ENCODE peak calls at places on chromosomes 2 and 18, in eight cellular contexts. H is bronchial epithelial cell; K is tibial artery; S is CD8-positive, alpha-beta T cell; X is mucosa of descending colon; M is CD4-positive, alpha-beta memory T cell; N is CD8-positive, alpha-beta memory T cell; L is fibroblast of the aortic adventitia. O is an unnamed sample.

GRCh38 chr2:168740360-168740759 is 62.1 kb upstream of the NOSTRIN start:
- DNase-seq in H (no peak), K (no peak), S (no peak), X (no peak), M (no peak), N (no peak), L (no peak), O (no peak)

GRCh38 chr2:146850746-146851145 is 994.1 kb upstream of the ACVR2A start:
- DNase-seq in H (no peak), K (no peak), S (no peak), X (no peak), M (no peak), N (no peak), L (no peak), O (no peak)

GRCh38 chr2:9594361-9595063 is 36.3 kb downstream of the YWHAQ start:
- DNase-seq in H (peak; percentile 93), K (no peak), S (no peak), X (no peak), M (no peak), N (no peak), L (peak; percentile 93), O (no peak)

GRCh38 chr2:178256382-178257053 is 62.2 kb downstream of the OSBPL6 start:
- DNase-seq in H (no peak), K (no peak), S (no peak), X (no peak), M (no peak), N (no peak), L (no peak), O (no peak)

GRCh38 chr2:224562831-224563230 is 22.3 kb downstream of the CUL3 start:
- DNase-seq in H (no peak), K (no peak), S (no peak), X (no peak), M (no peak), N (no peak), L (no peak), O (no peak)

GRCh38 chr2:149431337-149431736 is 101.0 kb downstream of the LYPD6 start:
- DNase-seq in H (no peak), K (no peak), S (no peak), X (no peak), M (no peak), N (no peak), L (no peak), O (no peak)

GRCh38 chr2:11949732-11950503 is 203.5 kb downstream of the LPIN1 start:
- DNase-seq in H (peak; percentile 3), K (no peak), S (no peak), X (no peak), M (no peak), N (no peak), L (no peak), O (no peak)

GRCh38 chr2:99550368-99550767 is 60.6 kb upstream of the REV1 start:
- DNase-seq in H (no peak), K (no peak), S (no peak), X (no peak), M (no peak), N (no peak), L (no peak), O (no peak)

GRCh38 chr18:3251249-3251962 is 3.8 kb downstream of the MYL12A start:
- DNase-seq in H (no peak), K (no peak), S (no peak), X (no peak), M (no peak), N (no peak), L (no peak), O (no peak)

GRCh38 chr2:242030858-242031257 is 161.3 kb downstream of the RTP5 start:
- DNase-seq in H (no peak), K (no peak), S (no peak), X (no peak), M (no peak), N (no peak), L (no peak), O (no peak)

GRCh38 chr18:47990981-47991380 is 60.5 kb upstream of the SMAD2 start:
- DNase-seq in H (no peak), K (no peak), S (no peak), X (no peak), M (no peak), N (no peak), L (no peak), O (no peak)

GRCh38 chr18:50268022-50268747 is 1.9 kb upstream of the CFAP53 start:
- DNase-seq in H (peak; percentile 53), K (peak; percentile 89), S (peak; percentile 73), X (peak; percentile 92), M (peak; percentile 66), N (peak; percentile 68), L (peak; percentile 48), O (peak; percentile 75)
- H3K4me3 ChIP-seq in H (peak overlapping the region; percentile 39), K (peak overlapping the region; percentile 63), S (peak overlapping the region; percentile 52), X (no peak overlapping the region), M (no peak overlapping the region), N (peak overlapping the region; percentile 44), L (peak overlapping the region; percentile 58), O (peak overlapping the region; percentile 34)

DNA sequence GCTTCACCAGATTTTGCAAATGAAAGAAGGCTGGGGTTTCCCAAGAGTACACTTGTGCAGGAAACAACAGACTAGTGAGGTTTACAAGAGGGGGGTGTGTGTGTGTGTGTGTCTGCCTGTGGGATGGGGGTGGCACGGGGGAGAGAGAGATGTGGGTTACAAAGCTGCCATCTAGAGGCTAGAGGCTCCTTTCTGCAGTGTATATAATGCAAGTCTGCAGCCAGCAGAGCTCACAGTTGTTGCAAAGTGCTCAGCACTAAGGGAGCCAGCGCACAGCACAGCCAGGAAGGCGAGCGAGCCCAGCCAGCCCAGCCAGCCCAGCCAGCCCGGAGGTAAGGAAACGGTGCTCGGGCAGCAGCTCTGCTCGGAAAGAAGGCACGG is at the start of gene ACKR3:
- DNase-seq in H (peak; percentile 86), K (peak; percentile 94), S (peak; percentile 71), X (peak; percentile 74), M (peak; percentile 78), N (peak; percentile 85), L (peak; percentile 93), O (no peak)
- H3K4me3 ChIP-seq in H (peak within 1 kb of the TSS; percentile 46), K (peak within 1 kb of the TSS; percentile 74), S (peak within 1 kb of the TSS; percentile 54), X (no peak within 1 kb of the TSS), M (no peak within 1 kb of the TSS), N (peak within 1 kb of the TSS; percentile 57), L (peak within 1 kb of the TSS; percentile 67), O (peak within 1 kb of the TSS; percentile 39)

DNA sequence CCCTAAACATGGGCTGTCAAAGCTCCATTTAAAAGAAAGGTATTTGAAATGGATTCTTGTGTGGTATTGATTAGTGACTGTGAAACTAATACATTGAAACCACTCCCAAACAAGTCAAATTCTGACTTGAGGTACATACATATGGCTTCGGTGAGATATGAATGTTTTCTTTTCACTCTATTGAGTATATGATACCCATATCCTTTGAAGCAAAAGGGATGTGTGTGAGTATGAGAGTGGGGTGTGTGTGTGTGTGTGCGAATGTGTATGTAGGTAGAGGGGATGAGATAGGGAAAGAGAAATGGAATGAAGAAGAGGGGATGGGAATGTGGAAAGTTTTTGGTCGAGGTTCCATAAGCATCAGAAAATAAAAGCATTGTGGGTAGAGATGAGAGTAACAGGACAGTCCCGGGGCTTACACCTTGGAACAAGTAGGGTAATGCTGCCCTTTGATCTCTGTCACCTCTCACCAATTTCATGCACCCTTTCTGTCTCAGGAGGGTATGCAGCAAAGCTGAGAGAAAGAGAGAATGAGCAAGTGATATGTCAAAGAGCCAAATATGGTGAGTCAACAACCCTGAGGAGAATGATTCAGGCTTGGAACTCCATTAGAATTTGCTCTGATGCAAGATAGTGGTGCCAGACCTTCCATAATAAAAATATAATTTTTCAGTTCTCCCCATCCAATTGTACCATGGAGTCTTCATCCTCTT is 64.0 kb upstream of the ZEB2 start:
- DNase-seq in H (peak; percentile 90), K (no peak), S (no peak), X (no peak), M (no peak), N (no peak), L (peak; percentile 89), O (no peak)
- H3K4me3 ChIP-seq in H (no peak overlapping the region), K (no peak overlapping the region), S (no peak overlapping the region), X (no peak overlapping the region), M (no peak overlapping the region), N (no peak overlapping the region), L (no peak overlapping the region), O (no peak overlapping the region)

GRCh38 chr2:64918220-64918886 is 70.8 kb upstream of the SLC1A4 start:
- DNase-seq in H (no peak), K (no peak), S (no peak), X (no peak), M (no peak), N (no peak), L (no peak), O (no peak)
- H3K4me3 ChIP-seq in H (no peak overlapping the region), K (peak overlapping the region; percentile 37), S (peak overlapping the region; percentile 59), X (no peak overlapping the region), M (peak overlapping the region; percentile 73), N (peak overlapping the region; percentile 64), L (no peak overlapping the region), O (no peak overlapping the region)

GRCh38 chr2:17747684-17748452 is 5.7 kb downstream of the SMC6 start:
- DNase-seq in H (peak; percentile 47), K (no peak), S (no peak), X (no peak), M (no peak), N (no peak), L (peak; percentile 18), O (no peak)

GRCh38 chr2:17748745-17749144 is 4.9 kb downstream of the SMC6 start:
- DNase-seq in H (no peak), K (no peak), S (no peak), X (no peak), M (no peak), N (no peak), L (no peak), O (no peak)

GRCh38 chr2:17752892-17753802 is 463 bp downstream of the SMC6 start:
- DNase-seq in H (peak; percentile 37), K (peak; percentile 71), S (no peak), X (no peak), M (no peak), N (no peak), L (peak; percentile 43), O (peak; percentile 53)

GRCh38 chr2:17752281-17752680 is 1.3 kb downstream of the SMC6 start:
- DNase-seq in H (no peak), K (no peak), S (no peak), X (no peak), M (no peak), N (no peak), L (peak; percentile 4), O (no peak)

DNA sequence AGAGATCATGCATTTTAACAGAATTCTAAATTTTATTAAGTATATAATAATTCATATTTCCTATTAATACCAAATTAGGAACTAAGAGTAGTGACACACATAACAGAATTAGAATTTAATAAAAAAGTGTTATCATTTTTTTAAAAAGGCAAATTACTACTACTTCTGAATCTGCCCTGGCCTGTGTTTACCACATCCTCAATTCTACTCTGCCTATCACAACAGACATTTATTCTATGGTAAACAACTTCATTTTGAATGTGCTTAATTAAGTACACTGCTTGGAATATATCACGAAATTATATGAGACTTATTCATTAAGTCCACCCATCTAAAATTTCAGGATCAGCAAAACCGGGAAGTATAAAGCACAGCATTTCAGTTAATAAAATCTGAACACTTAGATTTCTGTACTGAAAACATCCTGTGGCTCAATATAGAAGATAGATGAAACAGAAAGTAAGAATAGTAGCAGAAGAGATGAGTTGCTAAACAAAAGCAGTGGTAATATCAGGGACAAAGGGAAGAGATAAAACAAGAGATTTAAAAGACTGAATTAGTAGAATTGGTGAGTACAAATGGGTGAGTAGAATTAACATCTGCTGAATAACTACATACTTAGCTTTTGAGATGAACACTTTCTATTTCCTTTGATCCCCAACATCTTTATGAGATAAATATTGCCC is 3.7 kb downstream of the SMC6 start:
- DNase-seq in H (no peak), K (no peak), S (no peak), X (no peak), M (no peak), N (no peak), L (peak; percentile 4), O (no peak)
- H3K4me3 ChIP-seq in H (no peak overlapping the region), K (no peak overlapping the region), S (no peak overlapping the region), X (no peak overlapping the region), M (no peak overlapping the region), N (no peak overlapping the region), L (no peak overlapping the region), O (peak overlapping the region; percentile 29)

O was measured in GM12864.